ENCODE peak calls at places on chromosome 5, in six cellular contexts. P, C, X, V, A and T are unnamed samples.

GRCh38 chr5:34571380-34572041 is 84.6 kb upstream of the RAI14 start:
- DNase-seq in A (peak; percentile 66), X (no peak), P (no peak), C (no peak), V (no peak), T (no peak)

GRCh38 chr5:115289104-115289503 is 7.3 kb downstream of the CCDC112 start:
- DNase-seq in C (no peak), V (no peak), X (no peak), P (no peak), A (no peak), T (no peak)

GRCh38 chr5:144510845-144511580 is 340.3 kb downstream of the KCTD16 start:
- DNase-seq in X (no peak), P (no peak), A (no peak), V (no peak), C (no peak), T (no peak)

GRCh38 chr5:168159425-168159824 is 132.0 kb upstream of the WWC1 start:
- DNase-seq in A (no peak), V (peak; percentile 65), C (peak; percentile 78), X (no peak), P (peak; percentile 4), T (no peak)

GRCh38 chr5:91212336-91213092 is 170.6 kb downstream of the ARRDC3 start:
- DNase-seq in A (peak; percentile 93), C (no peak), X (no peak), P (no peak), V (peak; percentile 77), T (no peak)

GRCh38 chr5:33649801-33650482 is 209.2 kb downstream of the TARS1 start:
- DNase-seq in A (peak; percentile 9), P (no peak), C (no peak), V (no peak), X (no peak), T (peak; percentile 47)

GRCh38 chr5:159928122-159928960 is 12.1 kb downstream of the ADRA1B start:
- DNase-seq in P (no peak), V (peak; percentile 3), X (no peak), C (no peak), A (peak; percentile 76), T (no peak)

GRCh38 chr5:95866431-95867063 is 44.0 kb upstream of the GLRX start:
- DNase-seq in X (no peak), A (no peak), P (no peak), C (no peak), V (no peak), T (no peak)

GRCh38 chr5:171842006-171842776 is 56.6 kb downstream of the SMIM23 start:
- DNase-seq in C (no peak), A (no peak), X (no peak), P (no peak), V (no peak), T (no peak)

GRCh38 chr5:171127314-171127713 is 181.7 kb upstream of the TLX3 start:
- DNase-seq in C (no peak), P (no peak), A (no peak), X (no peak), V (no peak), T (no peak)

GRCh38 chr5:160188151-160188967 is 40.9 kb upstream of the FABP6 start:
- DNase-seq in X (peak; percentile 82), P (no peak), C (peak; percentile 85), V (no peak), A (no peak), T (peak; percentile 71)

GRCh38 chr5:43101491-43101890 is 19.2 kb upstream of the ZNF131 start:
- DNase-seq in C (no peak), A (no peak), V (no peak), X (no peak), P (no peak), T (no peak)

GRCh38 chr5:120516799-120517198 is 52.7 kb downstream of the PRR16 start:
- DNase-seq in V (no peak), P (no peak), A (peak; percentile 42), X (no peak), C (no peak), T (no peak)

GRCh38 chr5:69329905-69330489 is 2.6 kb downstream of the CCDC125 start:
- DNase-seq in C (no peak), X (no peak), A (no peak), P (no peak), V (no peak), T (no peak)

GRCh38 chr5:95102687-95103086 is 182.2 kb downstream of the MCTP1 start:
- DNase-seq in C (no peak), P (no peak), X (no peak), A (no peak), V (no peak), T (no peak)

GRCh38 chr5:120217001-120217400 is 247.1 kb upstream of the PRR16 start:
- DNase-seq in P (no peak), X (no peak), V (no peak), C (no peak), A (no peak), T (no peak)

GRCh38 chr5:178769617-178770290 is 39.3 kb upstream of the ZNF354A start:
- DNase-seq in X (no peak), A (no peak), P (no peak), C (no peak), V (no peak), T (no peak)

GRCh38 chr5:33612386-33612785 is 171.6 kb downstream of the TARS1 start:
- DNase-seq in V (no peak), X (no peak), A (peak; percentile 61), P (no peak), C (no peak), T (no peak)

GRCh38 chr5:310941-311434 is 10.5 kb upstream of the AHRR start:
- DNase-seq in V (no peak), P (no peak), A (no peak), C (no peak), X (no peak), T (no peak)

GRCh38 chr5:78644741-78645300 is 3.8 kb downstream of the LHFPL2 start:
- DNase-seq in C (no peak), P (no peak), X (no peak), A (no peak), V (no peak), T (no peak)

GRCh38 chr5:160390787-160391696 is 8.8 kb downstream of the FAM200C start:
- DNase-seq in C (no peak), X (no peak), P (peak; percentile 33), A (peak; percentile 11), V (no peak), T (no peak)

GRCh38 chr5:157100140-157100679 is 8.6 kb downstream of the HAVCR2 start:
- DNase-seq in X (no peak), V (no peak), C (no peak), P (no peak), A (no peak), T (no peak)

GRCh38 chr5:31626156-31626555 is 12.8 kb upstream of the PDZD2 start:
- DNase-seq in X (no peak), V (no peak), C (no peak), P (no peak), A (no peak), T (no peak)

GRCh38 chr5:147752666-147753290 is 29.8 kb downstream of the JAKMIP2 start:
- DNase-seq in P (no peak), V (no peak), X (no peak), A (no peak), C (no peak), T (no peak)

GRCh38 chr5:103849934-103850333 is 287.3 kb upstream of the NUDT12 start:
- DNase-seq in C (no peak), X (no peak), A (peak; percentile 91), P (no peak), V (no peak), T (no peak)

GRCh38 chr5:150075233-150075632 is 11.1 kb downstream of the CSF1R start:
- DNase-seq in V (no peak), X (peak; percentile 4), C (peak; percentile 1), P (no peak), A (no peak), T (peak; percentile 10)